ENCODE peak calls at places on chromosome 4, in nine cellular contexts. L, Z, J, O, D, Y, U, B and M are unnamed samples.

GRCh38 chr4:38574559-38575333 is 89.3 kb upstream of the KLF3 start:
- DNase-seq in B (no peak), Y (no peak), O (no peak), Z (no peak), J (peak), U (no peak), L (no peak), D (no peak), M (no peak)

GRCh38 chr4:4296283-4296846 is 6.3 kb downstream of the ZBTB49 start:
- DNase-seq in L (no peak), J (no peak), Z (no peak), D (no peak), Y (no peak), B (no peak), O (no peak), U (no peak), M (no peak)

GRCh38 chr4:137387924-137388323 is 144.4 kb downstream of the PCDH18 start:
- DNase-seq in Y (no peak), U (no peak), O (no peak), J (no peak), L (no peak), D (no peak), B (peak), Z (peak), M (no peak)

GRCh38 chr4:102792361-102792936 is 31.7 kb upstream of the MANBA start:
- DNase-seq in D (no peak), Y (no peak), O (no peak), Z (no peak), J (no peak), U (no peak), B (no peak), L (no peak), M (no peak)

GRCh38 chr4:103778221-103778620 is 58.4 kb upstream of the TACR3 start:
- DNase-seq in L (no peak), Y (no peak), J (no peak), D (no peak), B (no peak), Z (no peak), O (no peak), U (no peak), M (no peak)

GRCh38 chr4:62898115-62898514 is 1511.1 kb downstream of the TECRL start:
- DNase-seq in B (no peak), Z (no peak), Y (no peak), O (no peak), D (peak), J (no peak), U (no peak), L (no peak), M (peak)

GRCh38 chr4:128068927-128069326 is 7.8 kb downstream of the LARP1B start:
- DNase-seq in B (peak), Z (peak), U (no peak), L (no peak), J (no peak), Y (peak), D (no peak), O (no peak), M (no peak)

GRCh38 chr4:4655011-4655410 is 113.2 kb upstream of the STX18 start:
- DNase-seq in O (no peak), B (no peak), Y (no peak), Z (no peak), U (no peak), J (no peak), D (no peak), L (no peak), M (no peak)

GRCh38 chr4:155643087-155643486 is 23.6 kb upstream of the GUCY1A1 start:
- DNase-seq in Y (no peak), B (no peak), J (no peak), Z (no peak), O (no peak), U (no peak), D (no peak), L (no peak), M (no peak)

GRCh38 chr4:68342139-68342538 is 7.8 kb downstream of the YTHDC1 start:
- DNase-seq in J (no peak), D (peak), O (no peak), U (no peak), B (peak), L (no peak), Z (peak), Y (peak), M (no peak)

GRCh38 chr4:185165605-185166063 is 22.6 kb downstream of the SLC25A4 start:
- DNase-seq in O (no peak), B (peak), D (no peak), Y (no peak), Z (peak), J (no peak), U (no peak), L (no peak), M (no peak)

GRCh38 chr4:108060164-108060563 is 70.5 kb downstream of the HADH start:
- DNase-seq in L (peak), Z (peak), Y (peak), D (no peak), O (no peak), U (no peak), J (no peak), B (peak), M (no peak)

GRCh38 chr4:122450847-122451246 is 5.7 kb downstream of the IL2 start:
- DNase-seq in Y (peak), B (peak), Z (peak), O (no peak), J (no peak), U (no peak), L (no peak), D (no peak), M (no peak)

GRCh38 chr4:175385797-175386196 is 426.3 kb downstream of the GPM6A start:
- DNase-seq in O (no peak), J (no peak), L (no peak), Y (no peak), B (peak), D (no peak), Z (no peak), U (no peak), M (no peak)

GRCh38 chr4:55175779-55176231 is 50.4 kb upstream of the KDR start:
- DNase-seq in U (no peak), B (peak), Y (peak), L (no peak), J (no peak), Z (peak), O (no peak), D (no peak), M (no peak)